ENCODE peak calls at places on chromosomes 11 and 22, in eight cellular contexts. One of them, this sample, is unnamed.

GRCh38 chr11:86182976-86183584 is 61.5 kb upstream of the EED start:
- DNase-seq in HepG2: no peak
- DNase-seq in upper lobe of right lung: no peak
- DNase-seq in CD8-positive, alpha-beta T cell: peak; percentile 57
- DNase-seq in BJ: no peak
- DNase-seq in H9: no peak
- DNase-seq in MM.1S: peak; percentile 97
- DNase-seq in heart right ventricle: no peak
- DNase-seq in this sample: peak; percentile 53

GRCh38 chr11:104005234-104005855 is 31.1 kb upstream of the DDI1 start:
- DNase-seq in heart right ventricle: no peak
- DNase-seq in BJ: no peak
- DNase-seq in CD8-positive, alpha-beta T cell: no peak
- DNase-seq in upper lobe of right lung: no peak
- DNase-seq in MM.1S: no peak
- DNase-seq in HepG2: no peak
- DNase-seq in H9: no peak
- DNase-seq in this sample: no peak

GRCh38 chr11:19929655-19930054 is 217.0 kb downstream of the NAV2 start:
- DNase-seq in HepG2: no peak
- DNase-seq in heart right ventricle: no peak
- DNase-seq in CD8-positive, alpha-beta T cell: no peak
- DNase-seq in H9: no peak
- DNase-seq in BJ: no peak
- DNase-seq in MM.1S: no peak
- DNase-seq in upper lobe of right lung: no peak
- DNase-seq in this sample: no peak

GRCh38 chr11:130388607-130389205 is 39.7 kb downstream of the ADAMTS8 start:
- DNase-seq in H9: no peak
- DNase-seq in upper lobe of right lung: no peak
- DNase-seq in HepG2: no peak
- DNase-seq in heart right ventricle: no peak
- DNase-seq in MM.1S: no peak
- DNase-seq in CD8-positive, alpha-beta T cell: peak; percentile 31
- DNase-seq in BJ: no peak
- DNase-seq in this sample: no peak

GRCh38 chr11:7579226-7579825 is 65.5 kb downstream of the PPFIBP2 start:
- DNase-seq in upper lobe of right lung: no peak
- DNase-seq in HepG2: no peak
- DNase-seq in CD8-positive, alpha-beta T cell: no peak
- DNase-seq in MM.1S: no peak
- DNase-seq in heart right ventricle: no peak
- DNase-seq in H9: no peak
- DNase-seq in BJ: peak; percentile 61
- DNase-seq in this sample: no peak

GRCh38 chr11:119721129-119722120 is 7.6 kb downstream of the NECTIN1 start:
- DNase-seq in H9: peak; percentile 74
- DNase-seq in heart right ventricle: peak; percentile 56
- DNase-seq in BJ: no peak
- DNase-seq in HepG2: peak; percentile 67
- DNase-seq in upper lobe of right lung: no peak
- DNase-seq in MM.1S: no peak
- DNase-seq in CD8-positive, alpha-beta T cell: no peak
- DNase-seq in this sample: no peak

GRCh38 chr11:117096140-117096972 is 1.9 kb downstream of the SIK3 start:
- DNase-seq in H9: peak; percentile 70
- DNase-seq in heart right ventricle: no peak
- DNase-seq in HepG2: peak; percentile 78
- DNase-seq in MM.1S: peak; percentile 55
- DNase-seq in upper lobe of right lung: no peak
- DNase-seq in BJ: peak; percentile 44
- DNase-seq in CD8-positive, alpha-beta T cell: peak; percentile 68
- DNase-seq in this sample: no peak

GRCh38 chr11:105937331-105937730 is 84.7 kb downstream of the MSANTD4 start:
- DNase-seq in CD8-positive, alpha-beta T cell: no peak
- DNase-seq in upper lobe of right lung: no peak
- DNase-seq in HepG2: no peak
- DNase-seq in MM.1S: no peak
- DNase-seq in BJ: peak; percentile 37
- DNase-seq in H9: no peak
- DNase-seq in heart right ventricle: no peak
- DNase-seq in this sample: no peak

GRCh38 chr11:76806608-76807205 is 23.6 kb downstream of the TSKU start:
- DNase-seq in MM.1S: no peak
- DNase-seq in BJ: no peak
- DNase-seq in HepG2: no peak
- DNase-seq in H9: no peak
- DNase-seq in heart right ventricle: no peak
- DNase-seq in CD8-positive, alpha-beta T cell: no peak
- DNase-seq in upper lobe of right lung: no peak
- DNase-seq in this sample: no peak

GRCh38 chr11:62806611-62807121 is 1.4 kb upstream of the NXF1 start:
- DNase-seq in HepG2: no peak
- DNase-seq in CD8-positive, alpha-beta T cell: no peak
- DNase-seq in BJ: no peak
- DNase-seq in MM.1S: peak; percentile 61
- DNase-seq in heart right ventricle: no peak
- DNase-seq in H9: no peak
- DNase-seq in upper lobe of right lung: no peak
- DNase-seq in this sample: peak; percentile 57

GRCh38 chr11:13680501-13681264 is 12.2 kb downstream of the FAR1 start:
- DNase-seq in upper lobe of right lung: no peak
- DNase-seq in heart right ventricle: no peak
- DNase-seq in CD8-positive, alpha-beta T cell: no peak
- DNase-seq in HepG2: no peak
- DNase-seq in H9: no peak
- DNase-seq in BJ: no peak
- DNase-seq in MM.1S: no peak
- DNase-seq in this sample: no peak

GRCh38 chr11:113994077-113994954 is 19.4 kb downstream of the HTR3A start:
- DNase-seq in BJ: no peak
- DNase-seq in MM.1S: no peak
- DNase-seq in HepG2: no peak
- DNase-seq in CD8-positive, alpha-beta T cell: peak; percentile 27
- DNase-seq in upper lobe of right lung: no peak
- DNase-seq in heart right ventricle: no peak
- DNase-seq in H9: peak; percentile 50
- DNase-seq in this sample: no peak

GRCh38 chr22:19407649-19408606 is 23.6 kb downstream of the HIRA start:
- DNase-seq in HepG2: no peak
- DNase-seq in H9: no peak
- DNase-seq in CD8-positive, alpha-beta T cell: no peak
- DNase-seq in BJ: no peak
- DNase-seq in MM.1S: no peak
- DNase-seq in upper lobe of right lung: no peak
- DNase-seq in heart right ventricle: peak; percentile 30
- DNase-seq in this sample: no peak

GRCh38 chr11:12017243-12017678 is 8.8 kb upstream of the DKK3 start:
- DNase-seq in MM.1S: no peak
- DNase-seq in HepG2: no peak
- DNase-seq in CD8-positive, alpha-beta T cell: no peak
- DNase-seq in H9: no peak
- DNase-seq in upper lobe of right lung: no peak
- DNase-seq in BJ: no peak
- DNase-seq in heart right ventricle: no peak
- DNase-seq in this sample: no peak

GRCh38 chr22:23036684-23037428 is 33.5 kb upstream of the GNAZ start:
- DNase-seq in CD8-positive, alpha-beta T cell: no peak
- DNase-seq in heart right ventricle: no peak
- DNase-seq in BJ: peak; percentile 10
- DNase-seq in H9: no peak
- DNase-seq in HepG2: peak; percentile 70
- DNase-seq in upper lobe of right lung: no peak
- DNase-seq in MM.1S: no peak
- DNase-seq in this sample: no peak

GRCh38 chr11:952406-953385 is 27.0 kb downstream of the AP2A2 start:
- DNase-seq in HepG2: peak; percentile 99
- DNase-seq in upper lobe of right lung: no peak
- DNase-seq in H9: no peak
- DNase-seq in MM.1S: no peak
- DNase-seq in CD8-positive, alpha-beta T cell: no peak
- DNase-seq in BJ: no peak
- DNase-seq in heart right ventricle: no peak
- DNase-seq in this sample: no peak

GRCh38 chr11:13169709-13170108 is 107.9 kb upstream of the BMAL1 start:
- DNase-seq in HepG2: no peak
- DNase-seq in upper lobe of right lung: no peak
- DNase-seq in CD8-positive, alpha-beta T cell: no peak
- DNase-seq in BJ: peak; percentile 42
- DNase-seq in MM.1S: no peak
- DNase-seq in H9: no peak
- DNase-seq in heart right ventricle: no peak
- DNase-seq in this sample: no peak

GRCh38 chr22:31244044-31244942 is 32.2 kb downstream of the LIMK2 start:
- DNase-seq in MM.1S: no peak
- DNase-seq in H9: peak; percentile 83
- DNase-seq in BJ: peak; percentile 52
- DNase-seq in HepG2: peak; percentile 43
- DNase-seq in upper lobe of right lung: no peak
- DNase-seq in CD8-positive, alpha-beta T cell: no peak
- DNase-seq in heart right ventricle: no peak
- DNase-seq in this sample: no peak

GRCh38 chr22:32538516-32538915 is 63.9 kb downstream of the FBXO7 start:
- DNase-seq in BJ: no peak
- DNase-seq in HepG2: no peak
- DNase-seq in H9: no peak
- DNase-seq in heart right ventricle: no peak
- DNase-seq in upper lobe of right lung: no peak
- DNase-seq in MM.1S: no peak
- DNase-seq in CD8-positive, alpha-beta T cell: no peak
- DNase-seq in this sample: no peak

GRCh38 chr11:44340656-44341055 is 30.7 kb upstream of the ALX4 start:
- DNase-seq in HepG2: no peak
- DNase-seq in BJ: no peak
- DNase-seq in heart right ventricle: no peak
- DNase-seq in H9: no peak
- DNase-seq in MM.1S: no peak
- DNase-seq in upper lobe of right lung: no peak
- DNase-seq in CD8-positive, alpha-beta T cell: no peak
- DNase-seq in this sample: no peak

GRCh38 chr11:44338031-44338430 is 28.1 kb upstream of the ALX4 start:
- DNase-seq in MM.1S: no peak
- DNase-seq in BJ: no peak
- DNase-seq in upper lobe of right lung: peak; percentile 27
- DNase-seq in CD8-positive, alpha-beta T cell: no peak
- DNase-seq in HepG2: no peak
- DNase-seq in heart right ventricle: no peak
- DNase-seq in H9: no peak
- DNase-seq in this sample: no peak

GRCh38 chr11:44338721-44339529 is 29.0 kb upstream of the ALX4 start:
- DNase-seq in HepG2: no peak
- DNase-seq in BJ: no peak
- DNase-seq in CD8-positive, alpha-beta T cell: no peak
- DNase-seq in upper lobe of right lung: no peak
- DNase-seq in H9: no peak
- DNase-seq in heart right ventricle: no peak
- DNase-seq in MM.1S: no peak
- DNase-seq in this sample: no peak

GRCh38 chr11:44342616-44343015 is 32.7 kb upstream of the ALX4 start:
- DNase-seq in heart right ventricle: no peak
- DNase-seq in upper lobe of right lung: no peak
- DNase-seq in MM.1S: no peak
- DNase-seq in H9: no peak
- DNase-seq in HepG2: no peak
- DNase-seq in BJ: no peak
- DNase-seq in CD8-positive, alpha-beta T cell: no peak
- DNase-seq in this sample: no peak

GRCh38 chr11:44339530-44339883 is 29.6 kb upstream of the ALX4 start:
- DNase-seq in H9: no peak
- DNase-seq in heart right ventricle: no peak
- DNase-seq in upper lobe of right lung: no peak
- DNase-seq in HepG2: no peak
- DNase-seq in BJ: no peak
- DNase-seq in CD8-positive, alpha-beta T cell: no peak
- DNase-seq in MM.1S: no peak
- DNase-seq in this sample: no peak
- H3K27me3 ChIP-seq in H9: peaks cover 14% of the 10 kb centered on the region
- H3K27me3 ChIP-seq in heart right ventricle: peaks cover 42% of the 10 kb centered on the region
- H3K27me3 ChIP-seq in upper lobe of right lung: peaks cover 49% of the 10 kb centered on the region
- H3K27me3 ChIP-seq in HepG2: peaks cover 42% of the 10 kb centered on the region
- H3K27me3 ChIP-seq in BJ: peaks cover 15% of the 10 kb centered on the region
- H3K27me3 ChIP-seq in CD8-positive, alpha-beta T cell: no peaks in the 10 kb centered on the region
- H3K27me3 ChIP-seq in MM.1S: peaks cover 11% of the 10 kb centered on the region
- H3K27me3 ChIP-seq in this sample: peaks cover 59% of the 10 kb centered on the region

GRCh38 chr22:44748524-44748923 is 3.9 kb upstream of the ARHGAP8 start:
- DNase-seq in H9: no peak
- DNase-seq in HepG2: no peak
- DNase-seq in MM.1S: no peak
- DNase-seq in BJ: no peak
- DNase-seq in heart right ventricle: no peak
- DNase-seq in upper lobe of right lung: no peak
- DNase-seq in CD8-positive, alpha-beta T cell: no peak
- DNase-seq in this sample: no peak

GRCh38 chr22:44743247-44743646 is 9.1 kb upstream of the ARHGAP8 start:
- DNase-seq in HepG2: no peak
- DNase-seq in MM.1S: no peak
- DNase-seq in CD8-positive, alpha-beta T cell: no peak
- DNase-seq in H9: no peak
- DNase-seq in BJ: no peak
- DNase-seq in heart right ventricle: no peak
- DNase-seq in upper lobe of right lung: no peak
- DNase-seq in this sample: no peak

GRCh38 chr22:44746836-44747519 is 5.4 kb upstream of the ARHGAP8 start:
- DNase-seq in H9: peak; percentile 34
- DNase-seq in upper lobe of right lung: no peak
- DNase-seq in HepG2: peak; percentile 43
- DNase-seq in CD8-positive, alpha-beta T cell: no peak
- DNase-seq in MM.1S: no peak
- DNase-seq in heart right ventricle: no peak
- DNase-seq in BJ: no peak
- DNase-seq in this sample: no peak

GRCh38 chr22:44743804-44744211 is 8.6 kb upstream of the ARHGAP8 start:
- DNase-seq in MM.1S: no peak
- DNase-seq in heart right ventricle: no peak
- DNase-seq in HepG2: no peak
- DNase-seq in BJ: no peak
- DNase-seq in upper lobe of right lung: no peak
- DNase-seq in CD8-positive, alpha-beta T cell: no peak
- DNase-seq in H9: no peak
- DNase-seq in this sample: no peak

GRCh38 chr22:44746061-44746789 is 6.2 kb upstream of the ARHGAP8 start:
- DNase-seq in BJ: no peak
- DNase-seq in MM.1S: no peak
- DNase-seq in CD8-positive, alpha-beta T cell: no peak
- DNase-seq in upper lobe of right lung: no peak
- DNase-seq in H9: no peak
- DNase-seq in HepG2: no peak
- DNase-seq in heart right ventricle: no peak
- DNase-seq in this sample: no peak
- H3K27me3 ChIP-seq in BJ: peaks cover 9% of the 10 kb centered on the region
- H3K27me3 ChIP-seq in MM.1S: peaks cover 79% of the 10 kb centered on the region
- H3K27me3 ChIP-seq in CD8-positive, alpha-beta T cell: peaks cover under 1% of the 10 kb centered on the region
- H3K27me3 ChIP-seq in upper lobe of right lung: peaks cover 6% of the 10 kb centered on the region
- H3K27me3 ChIP-seq in H9: no peaks in the 10 kb centered on the region
- H3K27me3 ChIP-seq in HepG2: peaks cover 6% of the 10 kb centered on the region
- H3K27me3 ChIP-seq in heart right ventricle: peaks cover 27% of the 10 kb centered on the region
- H3K27me3 ChIP-seq in this sample: peaks cover 4% of the 10 kb centered on the region

GRCh38 chr11:17718510-17718962 is 835 bp upstream of the MYOD1 start:
- DNase-seq in HepG2: no peak
- DNase-seq in BJ: no peak
- DNase-seq in heart right ventricle: no peak
- DNase-seq in upper lobe of right lung: no peak
- DNase-seq in H9: no peak
- DNase-seq in MM.1S: no peak
- DNase-seq in CD8-positive, alpha-beta T cell: no peak
- DNase-seq in this sample: no peak
- H3K27me3 ChIP-seq in HepG2: peaks cover 63% of the 10 kb centered on the region
- H3K27me3 ChIP-seq in BJ: peaks cover 44% of the 10 kb centered on the region
- H3K27me3 ChIP-seq in heart right ventricle: peaks cover 81% of the 10 kb centered on the region
- H3K27me3 ChIP-seq in upper lobe of right lung: peaks cover 90% of the 10 kb centered on the region
- H3K27me3 ChIP-seq in H9: peaks cover 68% of the 10 kb centered on the region
- H3K27me3 ChIP-seq in MM.1S: no peaks in the 10 kb centered on the region
- H3K27me3 ChIP-seq in CD8-positive, alpha-beta T cell: no peaks in the 10 kb centered on the region
- H3K27me3 ChIP-seq in this sample: peaks cover 74% of the 10 kb centered on the region

GRCh38 chr22:48658246-48658645 is 1169.4 kb downstream of the BRD1 start:
- DNase-seq in MM.1S: no peak
- DNase-seq in H9: no peak
- DNase-seq in BJ: no peak
- DNase-seq in heart right ventricle: no peak
- DNase-seq in HepG2: no peak
- DNase-seq in CD8-positive, alpha-beta T cell: no peak
- DNase-seq in upper lobe of right lung: no peak
- DNase-seq in this sample: no peak
- H3K27me3 ChIP-seq in MM.1S: no peaks in the 10 kb centered on the region
- H3K27me3 ChIP-seq in H9: no peaks in the 10 kb centered on the region
- H3K27me3 ChIP-seq in BJ: no peaks in the 10 kb centered on the region
- H3K27me3 ChIP-seq in heart right ventricle: peaks cover 5% of the 10 kb centered on the region
- H3K27me3 ChIP-seq in HepG2: no peaks in the 10 kb centered on the region
- H3K27me3 ChIP-seq in CD8-positive, alpha-beta T cell: no peaks in the 10 kb centered on the region
- H3K27me3 ChIP-seq in upper lobe of right lung: no peaks in the 10 kb centered on the region
- H3K27me3 ChIP-seq in this sample: no peaks in the 10 kb centered on the region

This sample was measured in lower lobe of right lung.